ENCODE peak calls at places on chromosomes 7 and 10, in nine cellular contexts. One of them, this sample, is unnamed.

GRCh38 chr7:76394962-76395361 is 14.5 kb downstream of the SSC4D start:
- DNase-seq in endodermal cell: no peak
- DNase-seq in neural progenitor cell: no peak
- DNase-seq in right lobe of liver: no peak
- DNase-seq in cardiac muscle cell: no peak
- DNase-seq in pancreas: no peak
- DNase-seq in fibroblast of lung: no peak
- DNase-seq in AG04450: no peak
- DNase-seq in prostate gland: no peak
- DNase-seq in this sample: no peak

GRCh38 chr10:71457908-71458307 is 61.2 kb downstream of the CDH23 start:
- DNase-seq in AG04450: no peak
- DNase-seq in neural progenitor cell: no peak
- DNase-seq in prostate gland: no peak
- DNase-seq in right lobe of liver: no peak
- DNase-seq in cardiac muscle cell: no peak
- DNase-seq in endodermal cell: no peak
- DNase-seq in fibroblast of lung: no peak
- DNase-seq in pancreas: no peak
- DNase-seq in this sample: no peak

GRCh38 chr10:94423627-94424026 is 21.3 kb downstream of the TBC1D12 start:
- DNase-seq in right lobe of liver: no peak
- DNase-seq in endodermal cell: no peak
- DNase-seq in fibroblast of lung: no peak
- DNase-seq in pancreas: no peak
- DNase-seq in cardiac muscle cell: no peak
- DNase-seq in neural progenitor cell: no peak
- DNase-seq in prostate gland: no peak
- DNase-seq in AG04450: peak; percentile 38
- DNase-seq in this sample: no peak

GRCh38 chr7:75937958-75938786 is 23.2 kb downstream of the POR start:
- DNase-seq in neural progenitor cell: peak; percentile 23
- DNase-seq in endodermal cell: no peak
- DNase-seq in pancreas: no peak
- DNase-seq in cardiac muscle cell: no peak
- DNase-seq in fibroblast of lung: peak; percentile 97
- DNase-seq in AG04450: peak; percentile 75
- DNase-seq in prostate gland: no peak
- DNase-seq in right lobe of liver: peak; percentile 70
- DNase-seq in this sample: no peak

GRCh38 chr7:129553861-129554530 is 51.7 kb downstream of the SMKR1 start:
- DNase-seq in neural progenitor cell: no peak
- DNase-seq in prostate gland: no peak
- DNase-seq in AG04450: no peak
- DNase-seq in pancreas: no peak
- DNase-seq in fibroblast of lung: peak; percentile 43
- DNase-seq in endodermal cell: no peak
- DNase-seq in right lobe of liver: no peak
- DNase-seq in cardiac muscle cell: no peak
- DNase-seq in this sample: no peak

GRCh38 chr7:69864283-69864682 is 266.0 kb downstream of the AUTS2 start:
- DNase-seq in neural progenitor cell: no peak
- DNase-seq in AG04450: no peak
- DNase-seq in pancreas: no peak
- DNase-seq in cardiac muscle cell: no peak
- DNase-seq in fibroblast of lung: no peak
- DNase-seq in endodermal cell: no peak
- DNase-seq in right lobe of liver: no peak
- DNase-seq in prostate gland: no peak
- DNase-seq in this sample: no peak

GRCh38 chr10:118264838-118265470 is 77.2 kb downstream of the FAM204A start:
- DNase-seq in pancreas: no peak
- DNase-seq in prostate gland: no peak
- DNase-seq in fibroblast of lung: no peak
- DNase-seq in right lobe of liver: no peak
- DNase-seq in AG04450: no peak
- DNase-seq in cardiac muscle cell: no peak
- DNase-seq in endodermal cell: no peak
- DNase-seq in neural progenitor cell: no peak
- DNase-seq in this sample: no peak

GRCh38 chr7:36802459-36802858 is 78.2 kb upstream of the AOAH start:
- DNase-seq in cardiac muscle cell: no peak
- DNase-seq in endodermal cell: no peak
- DNase-seq in neural progenitor cell: no peak
- DNase-seq in AG04450: no peak
- DNase-seq in prostate gland: no peak
- DNase-seq in fibroblast of lung: no peak
- DNase-seq in right lobe of liver: no peak
- DNase-seq in pancreas: no peak
- DNase-seq in this sample: no peak

GRCh38 chr7:22269963-22270362 is 87.0 kb downstream of the RAPGEF5 start:
- DNase-seq in neural progenitor cell: no peak
- DNase-seq in cardiac muscle cell: no peak
- DNase-seq in right lobe of liver: no peak
- DNase-seq in prostate gland: no peak
- DNase-seq in pancreas: peak; percentile 54
- DNase-seq in fibroblast of lung: no peak
- DNase-seq in AG04450: no peak
- DNase-seq in endodermal cell: no peak
- DNase-seq in this sample: no peak

GRCh38 chr7:33849004-33849403 is 56.3 kb upstream of the BMPER start:
- DNase-seq in right lobe of liver: no peak
- DNase-seq in pancreas: no peak
- DNase-seq in cardiac muscle cell: no peak
- DNase-seq in neural progenitor cell: no peak
- DNase-seq in fibroblast of lung: no peak
- DNase-seq in endodermal cell: no peak
- DNase-seq in prostate gland: no peak
- DNase-seq in AG04450: no peak
- DNase-seq in this sample: no peak

GRCh38 chr10:110357871-110358270 is 53.2 kb upstream of the SMNDC1 start:
- DNase-seq in fibroblast of lung: no peak
- DNase-seq in endodermal cell: no peak
- DNase-seq in cardiac muscle cell: no peak
- DNase-seq in AG04450: no peak
- DNase-seq in right lobe of liver: no peak
- DNase-seq in neural progenitor cell: no peak
- DNase-seq in pancreas: no peak
- DNase-seq in prostate gland: no peak
- DNase-seq in this sample: no peak

GRCh38 chr10:110355181-110355831 is 50.6 kb upstream of the SMNDC1 start:
- DNase-seq in right lobe of liver: no peak
- DNase-seq in fibroblast of lung: no peak
- DNase-seq in cardiac muscle cell: no peak
- DNase-seq in neural progenitor cell: no peak
- DNase-seq in prostate gland: no peak
- DNase-seq in AG04450: no peak
- DNase-seq in pancreas: no peak
- DNase-seq in endodermal cell: no peak
- DNase-seq in this sample: peak; percentile 83

GRCh38 chr10:110355922-110356627 is 51.4 kb upstream of the SMNDC1 start:
- DNase-seq in endodermal cell: no peak
- DNase-seq in pancreas: no peak
- DNase-seq in AG04450: no peak
- DNase-seq in fibroblast of lung: no peak
- DNase-seq in cardiac muscle cell: no peak
- DNase-seq in neural progenitor cell: no peak
- DNase-seq in right lobe of liver: no peak
- DNase-seq in prostate gland: no peak
- DNase-seq in this sample: no peak

GRCh38 chr10:110357252-110357780 is 52.6 kb upstream of the SMNDC1 start:
- DNase-seq in fibroblast of lung: peak; percentile 97
- DNase-seq in neural progenitor cell: no peak
- DNase-seq in prostate gland: no peak
- DNase-seq in endodermal cell: no peak
- DNase-seq in right lobe of liver: no peak
- DNase-seq in pancreas: no peak
- DNase-seq in cardiac muscle cell: peak; percentile 24
- DNase-seq in AG04450: peak; percentile 97
- DNase-seq in this sample: peak; percentile 80

GRCh38 chr10:110356628-110357245 is 52.0 kb upstream of the SMNDC1 start:
- DNase-seq in endodermal cell: no peak
- DNase-seq in fibroblast of lung: peak; percentile 91
- DNase-seq in AG04450: peak; percentile 39
- DNase-seq in right lobe of liver: peak; percentile 42
- DNase-seq in prostate gland: peak; percentile 10
- DNase-seq in cardiac muscle cell: no peak
- DNase-seq in pancreas: no peak
- DNase-seq in neural progenitor cell: no peak
- DNase-seq in this sample: peak; percentile 92
- H3K27ac ChIP-seq in endodermal cell: no peak overlapping the region
- H3K27ac ChIP-seq in fibroblast of lung: peak overlapping the region; percentile 95
- H3K27ac ChIP-seq in AG04450: peak overlapping the region; percentile 98
- H3K27ac ChIP-seq in right lobe of liver: no peak overlapping the region
- H3K27ac ChIP-seq in prostate gland: no peak overlapping the region
- H3K27ac ChIP-seq in cardiac muscle cell: no peak overlapping the region
- H3K27ac ChIP-seq in pancreas: no peak overlapping the region
- H3K27ac ChIP-seq in neural progenitor cell: no peak overlapping the region
- H3K27ac ChIP-seq in this sample: peak overlapping the region; percentile 63

GRCh38 chr7:116584721-116585120 is 59.9 kb downstream of the CAV1 start:
- DNase-seq in cardiac muscle cell: no peak
- DNase-seq in fibroblast of lung: no peak
- DNase-seq in prostate gland: no peak
- DNase-seq in neural progenitor cell: no peak
- DNase-seq in AG04450: no peak
- DNase-seq in endodermal cell: no peak
- DNase-seq in pancreas: no peak
- DNase-seq in right lobe of liver: no peak
- DNase-seq in this sample: no peak

GRCh38 chr7:116583653-116584052 is 58.8 kb downstream of the CAV1 start:
- DNase-seq in endodermal cell: no peak
- DNase-seq in prostate gland: no peak
- DNase-seq in neural progenitor cell: no peak
- DNase-seq in pancreas: no peak
- DNase-seq in AG04450: no peak
- DNase-seq in cardiac muscle cell: no peak
- DNase-seq in right lobe of liver: no peak
- DNase-seq in fibroblast of lung: no peak
- DNase-seq in this sample: no peak

GRCh38 chr7:116582806-116583444 is 58.1 kb downstream of the CAV1 start:
- DNase-seq in fibroblast of lung: peak; percentile 40
- DNase-seq in endodermal cell: no peak
- DNase-seq in neural progenitor cell: no peak
- DNase-seq in right lobe of liver: no peak
- DNase-seq in pancreas: no peak
- DNase-seq in AG04450: no peak
- DNase-seq in cardiac muscle cell: no peak
- DNase-seq in prostate gland: no peak
- DNase-seq in this sample: no peak

GRCh38 chr7:116579835-116580234 is 55.0 kb downstream of the CAV1 start:
- DNase-seq in prostate gland: no peak
- DNase-seq in AG04450: no peak
- DNase-seq in endodermal cell: no peak
- DNase-seq in cardiac muscle cell: no peak
- DNase-seq in pancreas: peak; percentile 67
- DNase-seq in right lobe of liver: no peak
- DNase-seq in fibroblast of lung: no peak
- DNase-seq in neural progenitor cell: no peak
- DNase-seq in this sample: no peak

DNA sequence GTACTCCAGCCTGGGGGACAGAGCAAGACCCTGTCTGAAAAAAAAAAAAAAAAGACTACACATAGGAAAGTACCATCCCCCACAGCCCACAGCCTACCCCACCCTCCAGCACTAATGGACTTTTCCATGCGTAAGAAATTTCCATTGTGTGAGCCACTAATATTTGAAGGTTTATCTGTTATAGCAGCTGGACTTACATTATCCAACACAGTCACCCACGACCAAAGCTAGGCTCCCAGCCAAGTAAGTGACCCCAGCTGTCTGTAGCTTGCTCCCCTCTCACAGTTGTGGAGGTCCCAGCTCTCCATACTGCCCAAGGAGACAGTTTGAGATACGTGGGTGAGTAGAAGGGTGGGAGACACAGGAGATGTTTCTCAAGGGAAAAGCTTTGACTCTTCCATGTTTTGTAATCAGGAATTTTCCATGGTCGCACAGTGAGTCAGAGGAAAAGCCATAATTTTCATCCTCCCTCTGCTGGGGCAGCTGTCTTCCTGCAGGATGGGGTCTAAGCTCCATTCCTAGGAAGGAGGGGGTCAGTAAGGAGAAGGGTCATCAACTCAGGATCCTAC is 57.4 kb downstream of the CAV1 start:
- DNase-seq in prostate gland: no peak
- DNase-seq in fibroblast of lung: peak; percentile 51
- DNase-seq in right lobe of liver: no peak
- DNase-seq in neural progenitor cell: no peak
- DNase-seq in cardiac muscle cell: no peak
- DNase-seq in pancreas: no peak
- DNase-seq in AG04450: no peak
- DNase-seq in endodermal cell: no peak
- DNase-seq in this sample: no peak
- TF ChIP-seq CTCF in prostate gland: no peak
- TF ChIP-seq CTCF in fibroblast of lung: peak; percentile 46
- TF ChIP-seq CTCF in right lobe of liver: no peak
- TF ChIP-seq CTCF in neural progenitor cell: no peak
- TF ChIP-seq CTCF in cardiac muscle cell: peak; percentile 43
- TF ChIP-seq CTCF in pancreas: no peak
- TF ChIP-seq CTCF in AG04450: peak; percentile 50
- TF ChIP-seq CTCF in endodermal cell: peak; percentile 21
- TF ChIP-seq CTCF in this sample: no peak

GRCh38 chr7:4681218-4681851 is 760 bp upstream of the FOXK1 start:
- DNase-seq in cardiac muscle cell: no peak
- DNase-seq in right lobe of liver: no peak
- DNase-seq in endodermal cell: no peak
- DNase-seq in neural progenitor cell: no peak
- DNase-seq in AG04450: no peak
- DNase-seq in prostate gland: no peak
- DNase-seq in fibroblast of lung: no peak
- DNase-seq in pancreas: no peak
- DNase-seq in this sample: no peak
- H3K4me3 ChIP-seq in cardiac muscle cell: no peak overlapping the region
- H3K4me3 ChIP-seq in right lobe of liver: peak overlapping the region; percentile 46
- H3K4me3 ChIP-seq in endodermal cell: no peak overlapping the region
- H3K4me3 ChIP-seq in neural progenitor cell: no peak overlapping the region
- H3K4me3 ChIP-seq in AG04450: peak overlapping the region; percentile 49
- H3K4me3 ChIP-seq in prostate gland: peak overlapping the region; percentile 78
- H3K4me3 ChIP-seq in fibroblast of lung: peak overlapping the region; percentile 56
- H3K4me3 ChIP-seq in pancreas: peak overlapping the region; percentile 54
- H3K4me3 ChIP-seq in this sample: peak overlapping the region; percentile 40

DNA sequence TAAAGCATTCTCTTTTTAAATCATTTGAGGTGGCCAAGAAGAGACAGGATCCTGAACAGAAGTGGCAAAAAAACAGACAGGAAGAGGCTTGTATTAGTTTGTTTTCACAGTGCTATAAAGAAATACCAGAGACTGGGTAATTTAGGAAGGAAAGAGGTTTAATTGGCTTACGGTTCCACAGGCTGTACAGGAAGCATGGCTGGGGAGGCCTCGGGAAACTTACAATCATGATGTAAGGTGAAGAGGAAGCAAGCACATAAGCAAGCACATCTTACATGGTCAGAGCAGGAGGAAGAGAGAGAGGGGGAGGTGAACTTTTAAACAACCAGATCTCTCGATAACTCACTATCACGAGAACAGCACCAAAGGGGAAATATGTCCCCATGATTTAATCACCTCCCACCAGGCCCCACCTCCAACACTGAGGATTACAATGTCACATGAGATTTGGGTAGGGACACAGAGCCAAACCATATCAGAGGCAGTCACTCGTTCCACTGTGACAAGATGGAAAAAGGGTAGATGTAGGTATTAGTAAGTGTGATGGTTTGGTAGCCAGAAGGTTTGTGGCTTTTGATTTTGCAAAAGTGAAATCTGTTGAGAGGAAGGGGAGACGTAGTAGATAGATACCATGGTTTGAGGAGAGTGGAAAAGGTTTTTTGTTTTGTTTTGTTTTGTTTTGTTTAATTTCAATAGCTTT is 5.1 kb downstream of the MSRB2 start:
- DNase-seq in fibroblast of lung: no peak
- DNase-seq in prostate gland: no peak
- DNase-seq in AG04450: no peak
- DNase-seq in endodermal cell: no peak
- DNase-seq in pancreas: no peak
- DNase-seq in right lobe of liver: no peak
- DNase-seq in neural progenitor cell: no peak
- DNase-seq in cardiac muscle cell: no peak
- DNase-seq in this sample: no peak
- H3K27ac ChIP-seq in fibroblast of lung: no peak overlapping the region
- H3K27ac ChIP-seq in prostate gland: no peak overlapping the region
- H3K27ac ChIP-seq in AG04450: no peak overlapping the region
- H3K27ac ChIP-seq in endodermal cell: no peak overlapping the region
- H3K27ac ChIP-seq in pancreas: no peak overlapping the region
- H3K27ac ChIP-seq in right lobe of liver: no peak overlapping the region
- H3K27ac ChIP-seq in neural progenitor cell: no peak overlapping the region
- H3K27ac ChIP-seq in cardiac muscle cell: no peak overlapping the region
- H3K27ac ChIP-seq in this sample: peak overlapping the region; percentile 41

This sample was measured in spleen.